ENCODE peak calls at places on chromosomes 6 and 20, in four cellular contexts. N is H9, L is mesenchymal stem cell, W is IMR-90. Y is an unnamed sample.

GRCh38 chr20:62880935-62881661 is 19.5 kb upstream of the TCFL5 start:
- DNase-seq in N (no peak), L (no peak), W (no peak), Y (no peak)

GRCh38 chr6:73079611-73079955 is 145.7 kb downstream of the KHDC1L start:
- DNase-seq in N (no peak), L (peak), W (peak), Y (no peak)

GRCh38 chr20:1418335-1418734 is 25.5 kb upstream of the FKBP1A start:
- DNase-seq in N (no peak), L (peak), W (peak), Y (no peak)

GRCh38 chr20:58870293-58871014 is 17.9 kb downstream of the GNAS start:
- DNase-seq in N (peak), L (peak), W (peak), Y (peak)

GRCh38 chr6:168120390-168121307 is 41.6 kb upstream of the FRMD1 start:
- DNase-seq in N (peak), L (no peak), W (no peak), Y (no peak)

GRCh38 chr6:25369043-25369442 is 89.9 kb downstream of the CARMIL1 start:
- DNase-seq in N (no peak), L (no peak), W (no peak), Y (no peak)

GRCh38 chr20:25178563-25179438 is 16.7 kb upstream of the ENTPD6 start:
- DNase-seq in N (no peak), L (peak), W (peak), Y (peak)

GRCh38 chr6:7919871-7920270 is 9.3 kb upstream of the TXNDC5 start:
- DNase-seq in N (no peak), L (peak), W (no peak), Y (no peak)

GRCh38 chr6:37316071-37316470 is 37.7 kb upstream of the RNF8 start:
- DNase-seq in N (no peak), L (no peak), W (no peak), Y (no peak)

GRCh38 chr6:90347411-90347841 is 50.8 kb upstream of the BACH2 start:
- DNase-seq in N (no peak), L (no peak), W (no peak), Y (no peak)

GRCh38 chr6:112188906-112189305 is 65.5 kb downstream of the LAMA4 start:
- DNase-seq in N (no peak), L (no peak), W (peak), Y (no peak)

GRCh38 chr6:5446362-5447075 is 185.2 kb downstream of the FARS2 start:
- DNase-seq in N (no peak), L (no peak), W (peak), Y (no peak)

GRCh38 chr6:15444081-15444731 is 198.3 kb downstream of the JARID2 start:
- DNase-seq in N (no peak), L (peak), W (peak), Y (no peak)

GRCh38 chr6:139029470-139030210 is 1.1 kb downstream of the ABRACL start:
- DNase-seq in N (peak), L (peak), W (peak), Y (peak)

GRCh38 chr6:51490101-51490500 is 597.3 kb downstream of the PKHD1 start:
- DNase-seq in N (no peak), L (no peak), W (no peak), Y (no peak)

GRCh38 chr6:14373648-14374437 is 256.3 kb downstream of the CD83 start:
- DNase-seq in N (no peak), L (no peak), W (no peak), Y (no peak)

GRCh38 chr6:39196648-39197047 is 32.6 kb downstream of the KCNK5 start:
- DNase-seq in N (no peak), L (no peak), W (no peak), Y (no peak)

GRCh38 chr20:63498950-63499332 is at the start of gene EEF1A2:
- DNase-seq in N (peak), L (no peak), W (no peak), Y (no peak)

GRCh38 chr20:51412333-51412761 is 130.2 kb downstream of the NFATC2 start:
- DNase-seq in N (no peak), L (peak), W (peak), Y (no peak)

GRCh38 chr20:10863337-10864060 is 189.7 kb upstream of the JAG1 start:
- DNase-seq in N (no peak), L (peak), W (peak), Y (no peak)

GRCh38 chr6:3014675-3015066 is 15.0 kb downstream of the NQO2 start:
- DNase-seq in N (no peak), L (no peak), W (no peak), Y (no peak)

GRCh38 chr20:595330-596308 is 14.5 kb downstream of the TCF15 start:
- DNase-seq in N (no peak), L (no peak), W (no peak), Y (no peak)

GRCh38 chr6:14002176-14002947 is 77.6 kb downstream of the RNF182 start:
- DNase-seq in N (peak), L (no peak), W (no peak), Y (no peak)

GRCh38 chr20:833121-833449 is 430 bp upstream of the FAM110A start:
- DNase-seq in N (no peak), L (no peak), W (no peak), Y (no peak)

GRCh38 chr6:100818066-100818465 is 63.1 kb downstream of the ASCC3 start:
- DNase-seq in N (no peak), L (no peak), W (peak), Y (no peak)

GRCh38 chr6:138451043-138451442 is 47.0 kb downstream of the HEBP2 start:
- DNase-seq in N (no peak), L (no peak), W (no peak), Y (no peak)

GRCh38 chr20:62583424-62583920 is 58.8 kb upstream of the SLCO4A1 start:
- DNase-seq in N (no peak), L (no peak), W (no peak), Y (no peak)

GRCh38 chr20:8244637-8245036 is 112.6 kb downstream of the PLCB1 start:
- DNase-seq in N (no peak), L (peak), W (peak), Y (no peak)

GRCh38 chr6:32087574-32088486 is 21.3 kb downstream of the TNXB start:
- DNase-seq in N (peak), L (peak), W (peak), Y (peak)
- H4K91ac ChIP-seq in N (no peak), L (peak), W (no peak), Y (no peak)

GRCh38 chr6:34103321-34103720 is 42.6 kb downstream of the GRM4 start:
- DNase-seq in N (no peak), L (no peak), W (no peak), Y (no peak)

GRCh38 chr6:34106421-34106820 is 39.5 kb downstream of the GRM4 start:
- DNase-seq in N (no peak), L (no peak), W (no peak), Y (no peak)

GRCh38 chr6:34104186-34104585 is 41.7 kb downstream of the GRM4 start:
- DNase-seq in N (no peak), L (no peak), W (no peak), Y (no peak)

GRCh38 chr6:34102696-34103095 is 43.2 kb downstream of the GRM4 start:
- DNase-seq in N (no peak), L (no peak), W (no peak), Y (no peak)

GRCh38 chr6:34104628-34105027 is 41.3 kb downstream of the GRM4 start:
- DNase-seq in N (no peak), L (no peak), W (no peak), Y (no peak)
- H4K8ac ChIP-seq in N (no peak), L (no peak), W (no peak), Y (no peak)

GRCh38 chr20:16069416-16070010 is 503.7 kb downstream of the KIF16B start:
- DNase-seq in N (no peak), L (no peak), W (no peak), Y (no peak)

GRCh38 chr20:16063876-16064275 is 509.4 kb downstream of the KIF16B start:
- DNase-seq in N (no peak), L (no peak), W (no peak), Y (no peak)

GRCh38 chr20:16062661-16063591 is 510.3 kb downstream of the KIF16B start:
- DNase-seq in N (no peak), L (no peak), W (no peak), Y (no peak)

GRCh38 chr20:16064991-16065707 is 508.1 kb downstream of the KIF16B start:
- DNase-seq in N (no peak), L (no peak), W (no peak), Y (no peak)

DNA sequence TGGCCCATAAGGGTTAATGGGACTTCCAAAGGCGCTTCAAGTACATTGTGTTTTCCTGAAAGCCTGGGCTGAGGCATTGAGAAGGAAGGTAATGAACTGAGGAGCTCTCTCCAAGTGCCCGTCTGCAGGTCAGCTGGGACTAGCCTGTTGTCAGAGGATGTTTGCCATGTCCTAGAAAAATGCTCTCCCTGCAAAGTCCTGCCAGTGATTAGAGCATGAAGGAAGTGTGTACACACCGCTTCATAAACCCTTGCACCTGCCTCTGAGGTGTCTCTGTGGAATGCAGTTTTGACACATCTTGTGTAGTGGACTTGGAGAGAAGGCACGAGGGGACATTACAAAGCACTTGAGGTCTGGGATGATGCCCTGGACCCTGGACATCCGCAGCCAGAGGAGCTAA is 506.7 kb downstream of the KIF16B start:
- DNase-seq in N (no peak), L (no peak), W (no peak), Y (no peak)
- H4K91ac ChIP-seq in N (no peak), L (no peak), W (no peak), Y (no peak)

DNA sequence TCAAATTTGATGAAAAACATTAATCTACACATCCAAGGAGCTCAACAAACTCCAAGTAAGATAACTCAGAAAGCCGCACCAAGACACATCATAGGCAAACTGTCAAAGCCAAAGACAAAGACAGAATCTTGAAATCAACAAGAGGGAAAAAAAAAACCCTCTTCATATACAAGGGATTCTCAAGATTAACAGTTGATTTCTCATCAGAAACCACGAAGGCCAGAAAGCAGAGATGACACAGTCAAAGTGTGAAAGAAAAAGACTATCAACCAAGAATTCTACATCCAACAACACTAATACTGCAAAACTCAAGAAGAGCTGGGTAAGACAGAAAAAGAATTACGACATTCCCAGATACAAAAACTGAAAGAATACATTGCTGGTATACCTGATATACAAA is 73.8 kb downstream of the CDK19 start:
- DNase-seq in N (no peak), L (no peak), W (no peak), Y (no peak)
- H4K8ac ChIP-seq in N (no peak), L (no peak), W (no peak), Y (no peak)

GRCh38 chr20:47855799-47856198 is 70.5 kb upstream of the SULF2 start:
- DNase-seq in N (no peak), L (no peak), W (no peak), Y (no peak)
- H4K91ac ChIP-seq in N (no peak), L (no peak), W (no peak), Y (no peak)